ENCODE peak calls at places on chromosomes 11 and 22, in eight cellular contexts. H, B, T, V, Y, X, C and M are unnamed samples.

GRCh38 chr11:1674194-1674878 is 22.7 kb upstream of the KRTAP5-6 start:
- DNase-seq in H (no peak), B (no peak), T (no peak), V (peak; percentile 59), Y (no peak), X (no peak), C (no peak), M (no peak)

GRCh38 chr22:50715250-50715649 is 22.8 kb upstream of the ACR start:
- DNase-seq in H (no peak), B (no peak), T (no peak), V (no peak), Y (no peak), X (no peak), C (no peak), M (no peak)

GRCh38 chr11:77470504-77470903 is 3.4 kb downstream of the PAK1 start:
- DNase-seq in H (no peak), B (no peak), T (no peak), V (no peak), Y (no peak), X (no peak), C (no peak), M (no peak)

GRCh38 chr22:23700706-23701105 is 9.9 kb downstream of the RGL4 start:
- DNase-seq in H (no peak), B (peak; percentile 64), T (no peak), V (no peak), Y (no peak), X (no peak), C (no peak), M (no peak)

GRCh38 chr11:128893578-128894295 is 2.6 kb downstream of the KCNJ5 start:
- DNase-seq in H (no peak), B (no peak), T (no peak), V (no peak), Y (no peak), X (no peak), C (no peak), M (no peak)

GRCh38 chr22:44793506-44794225 is 41.3 kb downstream of the ARHGAP8 start:
- DNase-seq in H (no peak), B (no peak), T (no peak), V (no peak), Y (no peak), X (no peak), C (no peak), M (no peak)

GRCh38 chr11:15278129-15278528 is 163.4 kb downstream of the INSC start:
- DNase-seq in H (no peak), B (peak; percentile 29), T (no peak), V (no peak), Y (no peak), X (no peak), C (no peak), M (no peak)

GRCh38 chr11:129701706-129702105 is 113.9 kb upstream of the TMEM45B start:
- DNase-seq in H (no peak), B (no peak), T (no peak), V (no peak), Y (no peak), X (no peak), C (no peak), M (no peak)

GRCh38 chr11:113705871-113706654 is at the start of gene TMPRSS5:
- DNase-seq in H (no peak), B (no peak), T (no peak), V (no peak), Y (no peak), X (no peak), C (no peak), M (no peak)

GRCh38 chr11:69483696-69484426 is 2.4 kb downstream of the LINC01488 start:
- DNase-seq in H (no peak), B (no peak), T (no peak), V (no peak), Y (no peak), X (no peak), C (no peak), M (no peak)

GRCh38 chr11:81222491-81222890 is 1511.2 kb downstream of the FAM181B start:
- DNase-seq in H (no peak), B (no peak), T (no peak), V (no peak), Y (no peak), X (no peak), C (no peak), M (no peak)

GRCh38 chr11:61972112-61972795 is 4.8 kb upstream of the FTH1 start:
- DNase-seq in H (no peak), B (no peak), T (no peak), V (peak; percentile 37), Y (no peak), X (no peak), C (no peak), M (no peak)

GRCh38 chr22:42939941-42940653 is 74.9 kb downstream of the PACSIN2 start:
- DNase-seq in H (no peak), B (peak; percentile 90), T (peak; percentile 84), V (no peak), Y (peak; percentile 69), X (peak; percentile 59), C (no peak), M (peak; percentile 32)

GRCh38 chr11:118441770-118442169 is 5.5 kb downstream of the KMT2A start:
- DNase-seq in H (no peak), B (no peak), T (no peak), V (no peak), Y (no peak), X (no peak), C (no peak), M (no peak)

GRCh38 chr11:109877043-109877442 is 216.1 kb upstream of the ZC3H12C start:
- DNase-seq in H (no peak), B (no peak), T (no peak), V (peak; percentile 71), Y (no peak), X (no peak), C (no peak), M (no peak)

GRCh38 chr22:30224161-30224857 is 22.2 kb downstream of the LIF start:
- DNase-seq in H (no peak), B (no peak), T (no peak), V (no peak), Y (no peak), X (no peak), C (no peak), M (no peak)

GRCh38 chr11:122036022-122036421 is 80.0 kb downstream of the BLID start:
- DNase-seq in H (no peak), B (peak; percentile 90), T (no peak), V (no peak), Y (no peak), X (no peak), C (no peak), M (peak; percentile 30)

GRCh38 chr22:20957691-20958440 is 9.2 kb upstream of the AIFM3 start:
- DNase-seq in H (no peak), B (no peak), T (peak; percentile 79), V (no peak), Y (peak; percentile 33), X (peak; percentile 54), C (peak; percentile 52), M (no peak)

GRCh38 chr11:80937831-80938230 is 1497.0 kb upstream of the TENM4 start:
- DNase-seq in H (no peak), B (no peak), T (no peak), V (no peak), Y (no peak), X (no peak), C (no peak), M (no peak)

GRCh38 chr11:4072668-4073285 is 21.8 kb upstream of the RRM1 start:
- DNase-seq in H (peak; percentile 83), B (peak; percentile 80), T (peak; percentile 72), V (peak; percentile 55), Y (peak; percentile 58), X (peak; percentile 58), C (peak; percentile 82), M (peak; percentile 52)

GRCh38 chr11:64778223-64778472 is 194 bp downstream of the SF1 start:
- DNase-seq in H (no peak), B (no peak), T (no peak), V (no peak), Y (no peak), X (no peak), C (no peak), M (no peak)

GRCh38 chr22:46148885-46149492 is 1.3 kb upstream of the PPARA start:
- DNase-seq in H (peak; percentile 20), B (no peak), T (peak; percentile 68), V (peak; percentile 54), Y (no peak), X (no peak), C (no peak), M (no peak)
- H3K4me3 ChIP-seq in H (peak overlapping the region; percentile 98), B (peak overlapping the region; percentile 85), T (peak overlapping the region; percentile 84), V (peak overlapping the region; percentile 70), Y (peak overlapping the region; percentile 84), X (peak overlapping the region; percentile 75), C (peak overlapping the region; percentile 70), M (peak overlapping the region; percentile 67)

DNA sequence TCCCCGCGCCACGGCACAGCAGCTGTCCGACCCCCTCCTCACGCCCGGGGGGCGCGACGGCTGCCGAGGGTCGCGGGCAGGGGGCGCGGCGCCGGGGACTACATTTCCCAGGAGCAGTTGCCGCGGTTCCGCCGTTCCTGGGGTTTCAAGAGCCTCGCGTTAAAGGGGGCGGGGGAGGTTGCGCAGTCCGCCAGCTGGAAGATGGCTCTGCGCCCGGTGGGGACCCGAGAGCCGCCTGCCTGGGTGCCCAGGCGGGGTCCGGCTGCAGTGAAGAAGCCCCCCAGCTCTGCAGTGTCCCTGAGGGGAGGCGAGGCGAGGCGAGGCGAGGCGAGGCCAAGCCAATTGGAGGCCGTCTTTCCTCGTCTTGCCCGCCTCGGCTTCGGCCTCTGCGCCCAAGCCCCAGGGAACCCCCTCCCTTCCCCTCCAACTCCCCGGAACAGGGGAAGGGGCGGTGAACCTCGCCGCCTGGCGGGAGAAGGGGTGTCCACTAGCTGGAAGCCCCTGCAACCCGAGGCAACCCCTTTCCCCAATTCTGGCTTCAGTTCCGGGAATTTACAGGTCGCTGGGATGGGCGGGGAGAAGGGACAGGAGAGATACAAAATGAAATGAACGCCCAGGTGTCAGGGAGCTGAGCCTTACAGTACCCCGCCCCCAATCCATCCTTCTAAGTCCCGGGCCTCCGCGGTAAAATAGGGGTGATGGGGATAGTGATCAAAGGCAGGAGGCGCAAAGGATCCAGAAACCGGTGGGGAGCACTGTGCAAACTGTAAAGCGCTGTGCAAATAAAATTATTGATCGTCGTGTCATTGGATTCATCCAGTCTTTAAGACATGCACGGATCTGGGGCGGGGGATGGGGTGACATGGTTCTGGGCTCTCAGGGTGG is 5.2 kb upstream of the GCAT start:
- DNase-seq in H (peak; percentile 41), B (peak; percentile 39), T (peak; percentile 70), V (no peak), Y (peak; percentile 60), X (no peak), C (peak; percentile 83), M (no peak)
- TF ChIP-seq CTCF in H (no peak), B (no peak), T (no peak), V (no peak), Y (no peak), X (no peak), C (no peak), M (no peak)

DNA sequence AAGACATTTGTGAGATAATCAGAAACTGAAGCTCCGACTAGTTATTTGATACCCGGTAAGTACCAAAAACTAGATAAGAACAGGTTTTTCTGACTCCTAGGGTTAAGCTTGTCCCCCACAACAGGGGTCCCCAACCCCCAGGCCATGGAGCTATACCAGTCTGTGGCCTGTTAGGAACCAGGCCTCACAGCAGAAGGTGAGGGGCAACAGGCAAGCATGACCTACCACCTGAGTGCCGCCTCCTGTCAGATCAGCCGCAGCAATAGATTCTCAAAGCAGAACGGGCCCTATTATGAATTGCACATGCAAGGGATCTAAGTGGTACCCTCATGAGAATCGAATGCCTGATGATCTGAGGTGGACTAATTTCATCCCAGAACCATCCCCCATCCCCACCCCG is 1.2 kb upstream of the MS4A10 start:
- DNase-seq in H (no peak), B (no peak), T (no peak), V (no peak), Y (no peak), X (no peak), C (no peak), M (no peak)
- H3K27me3 ChIP-seq in H (no peaks in the 10 kb centered on the region), B (peaks cover 31% of the 10 kb centered on the region), T (no peaks in the 10 kb centered on the region), V (no peaks in the 10 kb centered on the region), Y (no peaks in the 10 kb centered on the region), X (no peaks in the 10 kb centered on the region), C (no peaks in the 10 kb centered on the region), M (peaks cover 6% of the 10 kb centered on the region)

GRCh38 chr11:125494987-125495725 is 909 bp downstream of the FEZ1 start:
- DNase-seq in H (peak; percentile 28), B (peak; percentile 31), T (peak; percentile 23), V (no peak), Y (no peak), X (no peak), C (peak; percentile 59), M (no peak)
- H3K4me3 ChIP-seq in H (peak overlapping the region; percentile 68), B (peak overlapping the region; percentile 94), T (peak overlapping the region; percentile 42), V (peak overlapping the region; percentile 44), Y (peak overlapping the region; percentile 67), X (peak overlapping the region; percentile 41), C (peak overlapping the region; percentile 73), M (peak overlapping the region; percentile 77)